ENCODE peak calls at places on chromosomes 7 and 10, in ten cellular contexts. V is NCI-H82; L is fibroblast of the conjunctiva; H is kidney tubule cell; D is ELF-1; J is SK-MEL-5; G is activated B cell treated with CpG ODN at 0.5 μM for 24 hours; B is stimulated activated CD4-positive, alpha-beta T cell treated with anti-CD3 and anti-CD28 coated beads, TNF-alpha, amount 100 ng/mL, for 24 hours; A is PC-9; M is mucosa of gallbladder. I is an unnamed sample.

GRCh38 chr7:93817561-93817960 is 73.0 kb downstream of the TFPI2 start:
- DNase-seq in V (no peak), L (no peak), H (no peak), D (no peak), J (no peak), G (no peak), B (no peak), A (no peak), M (no peak), I (no peak)

GRCh38 chr7:112531675-112532074 is 50.9 kb downstream of the LSMEM1 start:
- DNase-seq in V (no peak), L (no peak), H (no peak), D (no peak), J (no peak), G (no peak), B (no peak), A (no peak), M (no peak), I (no peak)

GRCh38 chr7:113404245-113404644 is 285.9 kb upstream of the SMIM30 start:
- DNase-seq in V (peak), L (no peak), H (peak), D (peak), J (peak), G (no peak), B (no peak), A (no peak), M (no peak), I (peak)

GRCh38 chr7:139492293-139492692 is 8.8 kb upstream of the KLRG2 start:
- DNase-seq in V (no peak), L (no peak), H (no peak), D (no peak), J (no peak), G (no peak), B (no peak), A (no peak), M (no peak), I (no peak)

GRCh38 chr7:39566056-39566921 is at the start of gene YAE1:
- DNase-seq in V (peak), L (peak), H (peak), D (peak), J (peak), G (peak), B (peak), A (peak), M (peak), I (peak)

GRCh38 chr10:132643709-132644543 is 106.3 kb downstream of the INPP5A start:
- DNase-seq in V (no peak), L (no peak), H (no peak), D (peak), J (no peak), G (peak), B (no peak), A (no peak), M (no peak), I (no peak)

GRCh38 chr10:123669901-123670300 is 3.7 kb downstream of the GPR26 start:
- DNase-seq in V (no peak), L (no peak), H (peak), D (no peak), J (no peak), G (no peak), B (no peak), A (no peak), M (no peak), I (no peak)

GRCh38 chr10:24793648-24794379 is 70.1 kb upstream of the ARHGAP21 start:
- DNase-seq in V (no peak), L (no peak), H (no peak), D (no peak), J (no peak), G (no peak), B (no peak), A (no peak), M (no peak), I (no peak)

GRCh38 chr10:71816931-71817631 is 34.0 kb downstream of the PSAP start:
- DNase-seq in V (no peak), L (no peak), H (no peak), D (no peak), J (no peak), G (no peak), B (no peak), A (no peak), M (no peak), I (no peak)

GRCh38 chr7:88688222-88688621 is 71.3 kb upstream of the ZNF804B start:
- DNase-seq in V (no peak), L (no peak), H (no peak), D (no peak), J (no peak), G (no peak), B (no peak), A (no peak), M (no peak), I (no peak)

GRCh38 chr7:150964593-150965111 is 13.5 kb downstream of the KCNH2 start:
- DNase-seq in V (peak), L (no peak), H (no peak), D (peak), J (no peak), G (no peak), B (no peak), A (peak), M (no peak), I (no peak)

GRCh38 chr7:69311489-69311888 is 286.8 kb upstream of the AUTS2 start:
- DNase-seq in V (no peak), L (no peak), H (no peak), D (no peak), J (no peak), G (no peak), B (no peak), A (no peak), M (no peak), I (no peak)

GRCh38 chr10:78892383-78893191 is 176.2 kb upstream of the ZMIZ1 start:
- DNase-seq in V (no peak), L (no peak), H (peak), D (no peak), J (no peak), G (no peak), B (no peak), A (no peak), M (peak), I (no peak)

GRCh38 chr7:32660936-32661335 is 165.6 kb downstream of the AVL9 start:
- DNase-seq in V (no peak), L (no peak), H (no peak), D (no peak), J (peak), G (no peak), B (no peak), A (no peak), M (no peak), I (no peak)

GRCh38 chr7:141208539-141208938 is 134.7 kb downstream of the TMEM178B start:
- DNase-seq in V (no peak), L (no peak), H (peak), D (no peak), J (no peak), G (no peak), B (no peak), A (no peak), M (no peak), I (no peak)

GRCh38 chr7:22920664-22921063 is 93.3 kb downstream of the HYCC1 start:
- DNase-seq in V (no peak), L (no peak), H (peak), D (no peak), J (no peak), G (no peak), B (no peak), A (no peak), M (no peak), I (no peak)

GRCh38 chr7:27175626-27176342 is 1.7 kb upstream of the HOXA10 start:
- DNase-seq in V (no peak), L (no peak), H (no peak), D (peak), J (no peak), G (no peak), B (no peak), A (no peak), M (no peak), I (no peak)

GRCh38 chr7:81256991-81257390 is 338.1 kb upstream of the SEMA3C start:
- DNase-seq in V (no peak), L (no peak), H (peak), D (peak), J (peak), G (no peak), B (no peak), A (no peak), M (no peak), I (peak)

GRCh38 chr10:28839600-28840007 is 162.3 kb downstream of the BAMBI start:
- DNase-seq in V (no peak), L (no peak), H (peak), D (peak), J (peak), G (no peak), B (no peak), A (no peak), M (peak), I (peak)

GRCh38 chr10:307659-308058 is 172.4 kb downstream of the ZMYND11 start:
- DNase-seq in V (no peak), L (no peak), H (no peak), D (no peak), J (no peak), G (no peak), B (no peak), A (no peak), M (no peak), I (no peak)

GRCh38 chr7:33996899-33997298 is 91.6 kb downstream of the BMPER start:
- DNase-seq in V (no peak), L (no peak), H (no peak), D (no peak), J (no peak), G (no peak), B (no peak), A (no peak), M (no peak), I (no peak)

GRCh38 chr7:8205572-8205971 is 56.4 kb downstream of the ICA1 start:
- DNase-seq in V (no peak), L (no peak), H (no peak), D (no peak), J (no peak), G (no peak), B (no peak), A (no peak), M (no peak), I (no peak)

GRCh38 chr10:110378019-110378418 is 73.3 kb upstream of the SMNDC1 start:
- DNase-seq in V (no peak), L (no peak), H (no peak), D (no peak), J (no peak), G (no peak), B (no peak), A (no peak), M (no peak), I (no peak)

GRCh38 chr7:23334482-23335056 is 35.4 kb downstream of the MALSU1 start:
- DNase-seq in V (no peak), L (peak), H (peak), D (no peak), J (peak), G (no peak), B (no peak), A (peak), M (peak), I (peak)

GRCh38 chr10:3782456-3783312 is 2.3 kb downstream of the KLF6 start:
- DNase-seq in V (peak), L (peak), H (peak), D (peak), J (peak), G (peak), B (no peak), A (peak), M (peak), I (peak)

GRCh38 chr10:2144584-2144983 is 407.3 kb upstream of the ADARB2 start:
- DNase-seq in V (no peak), L (no peak), H (peak), D (no peak), J (no peak), G (no peak), B (no peak), A (no peak), M (no peak), I (no peak)

I was measured in HepG2.